ENCODE peak calls at places on chromosome 11, in six cellular contexts. P is HepG2, Y is K562, Z is GM12892, T is H1, C is GM12878. J is an unnamed sample.

GRCh38 chr11:17294033-17294432 is 17.5 kb downstream of the NUCB2 start:
- DNase-seq in Z (no peak), P (no peak), T (no peak), C (no peak), Y (no peak), J (no peak)

GRCh38 chr11:11149671-11150459 is 203.2 kb downstream of the CSNK2A3 start:
- DNase-seq in Y (no peak), T (no peak), C (no peak), P (no peak), Z (no peak), J (no peak)

GRCh38 chr11:126591966-126592489 is 236.5 kb downstream of the ST3GAL4 start:
- DNase-seq in C (no peak), Z (no peak), T (no peak), P (no peak), Y (no peak), J (no peak)

GRCh38 chr11:109405671-109406070 is 16.3 kb upstream of the C11orf87 start:
- DNase-seq in Y (no peak), C (no peak), T (no peak), Z (no peak), P (no peak), J (no peak)

GRCh38 chr11:65920035-65920802 is 993 bp downstream of the DRAP1 start:
- DNase-seq in Y (no peak), C (no peak), Z (no peak), T (no peak), P (no peak), J (no peak)

GRCh38 chr11:68051191-68052136 is 12.6 kb downstream of the TCIRG1 start:
- DNase-seq in C (no peak), P (no peak), Z (no peak), T (peak; percentile 69), Y (no peak), J (no peak)

GRCh38 chr11:47243454-47243853 is 5.2 kb downstream of the ACP2 start:
- DNase-seq in Y (no peak), T (no peak), Z (no peak), C (no peak), P (peak; percentile 59), J (no peak)

GRCh38 chr11:69234171-69234570 is 59.8 kb upstream of the MYEOV start:
- DNase-seq in Y (no peak), T (no peak), P (no peak), C (no peak), Z (no peak), J (no peak)

GRCh38 chr11:83162377-83162776 is 5.4 kb downstream of the PCF11 start:
- DNase-seq in P (no peak), Y (no peak), Z (no peak), T (no peak), C (no peak), J (no peak)

GRCh38 chr11:68009391-68010000 is 631 bp upstream of the ALDH3B1 start:
- DNase-seq in C (no peak), T (no peak), P (no peak), Y (peak; percentile 72), Z (no peak), J (no peak)

GRCh38 chr11:10441652-10442503 is 13.2 kb upstream of the AMPD3 start:
- DNase-seq in T (no peak), C (peak; percentile 82), Z (no peak), P (no peak), Y (no peak), J (peak; percentile 44)

GRCh38 chr11:57499413-57499982 is 16.0 kb downstream of the SLC43A1 start:
- DNase-seq in T (peak; percentile 98), C (no peak), P (peak; percentile 84), Z (peak; percentile 82), Y (peak; percentile 96), J (peak; percentile 98)

GRCh38 chr11:66365711-66366619 is 5.6 kb downstream of the SLC29A2 start:
- DNase-seq in P (no peak), Y (no peak), T (no peak), Z (peak; percentile 4), C (no peak), J (no peak)

GRCh38 chr11:69397732-69398131 is 83.7 kb upstream of the LINC01488 start:
- DNase-seq in Y (no peak), Z (no peak), T (no peak), C (no peak), P (no peak), J (no peak)

GRCh38 chr11:45857834-45858492 is 10.7 kb downstream of the CRY2 start:
- DNase-seq in P (no peak), C (no peak), Z (no peak), T (no peak), Y (no peak), J (no peak)

GRCh38 chr11:79139900-79140299 is 300.9 kb downstream of the TENM4 start:
- DNase-seq in C (no peak), P (no peak), Z (no peak), Y (no peak), T (no peak), J (no peak)

GRCh38 chr11:17280494-17281127 is 4.1 kb downstream of the NUCB2 start:
- DNase-seq in C (no peak), T (no peak), P (no peak), Y (no peak), Z (no peak), J (no peak)

GRCh38 chr11:130178441-130178971 is 18.9 kb downstream of the ST14 start:
- DNase-seq in P (no peak), Y (no peak), T (no peak), Z (no peak), C (no peak), J (no peak)

GRCh38 chr11:118436639-118437045 is 350 bp downstream of the KMT2A start:
- DNase-seq in P (no peak), Y (peak; percentile 43), Z (peak; percentile 22), C (no peak), T (peak; percentile 49), J (no peak)

GRCh38 chr11:23272095-23272494 is 411.8 kb upstream of the CCDC179 start:
- DNase-seq in T (no peak), C (no peak), Y (no peak), P (no peak), Z (no peak), J (no peak)

GRCh38 chr11:66291303-66291705 is 390 bp upstream of the TMEM151A start:
- DNase-seq in T (peak; percentile 57), Y (no peak), C (no peak), Z (no peak), P (no peak), J (no peak)

GRCh38 chr11:45102810-45103621 is 43.4 kb upstream of the PRDM11 start:
- DNase-seq in P (peak; percentile 48), T (peak; percentile 77), C (peak; percentile 44), Y (peak; percentile 70), Z (peak; percentile 63), J (peak; percentile 66)

DNA sequence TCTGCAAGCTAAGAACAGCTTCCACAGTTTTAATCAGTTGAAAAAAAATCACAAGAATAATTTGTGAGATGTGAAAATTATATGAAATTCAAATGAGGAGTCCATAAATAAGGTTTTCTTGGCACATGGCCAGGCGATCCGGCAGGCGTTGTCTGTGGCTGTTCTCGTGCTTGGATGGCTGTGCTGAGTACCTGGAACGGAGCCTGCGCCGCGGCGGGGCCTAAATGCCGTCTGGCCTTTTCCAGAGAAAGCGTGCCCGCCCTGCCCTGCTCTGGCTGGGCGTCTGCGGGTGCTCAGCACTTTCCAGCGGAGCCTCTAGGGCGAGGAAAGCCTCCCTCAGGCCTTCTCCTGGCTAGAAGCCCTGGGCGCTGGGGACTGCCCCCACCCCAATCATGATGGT is 41.8 kb downstream of the OSBPL5 start:
- DNase-seq in Y (no peak), T (no peak), Z (no peak), C (no peak), P (no peak), J (no peak)
- TF ChIP-seq TAF1 in Y (no peak), T (no peak), Z (no peak), C (no peak), P (no peak), J (no peak)

DNA sequence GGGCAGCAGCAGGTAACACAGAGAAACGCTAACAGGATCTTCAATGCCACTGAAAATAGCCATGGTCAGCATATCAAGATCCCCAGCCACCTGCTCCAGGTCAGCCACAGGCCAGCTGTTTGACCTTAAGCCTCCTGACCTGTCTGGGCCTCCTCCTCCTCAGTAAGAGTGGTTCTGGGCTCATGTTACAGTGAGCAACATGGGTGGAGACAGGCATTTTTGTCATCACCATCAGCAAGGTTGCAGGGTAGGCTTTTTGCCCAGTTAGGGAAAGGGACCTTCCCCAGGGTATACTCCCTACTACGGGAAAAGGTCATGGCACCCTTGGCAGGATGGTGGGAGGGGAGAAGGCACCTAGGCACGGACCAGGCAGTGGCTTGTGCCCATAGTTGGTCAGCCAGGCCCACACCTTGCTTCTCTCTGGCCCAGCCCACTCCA is 131.8 kb upstream of the PARVA start:
- DNase-seq in C (no peak), Y (peak; percentile 68), T (no peak), P (no peak), Z (no peak), J (no peak)
- TF ChIP-seq POLR2AphosphoS5 in C (no peak), Y (peak; percentile 24), T (no peak), P (no peak), Z (no peak), J (no peak)

GRCh38 chr11:124746621-124747243 is 5.3 kb downstream of the VSIG2 start:
- DNase-seq in Z (peak; percentile 94), T (peak; percentile 88), P (peak; percentile 89), C (peak; percentile 53), Y (peak; percentile 73), J (peak; percentile 90)
- TF ChIP-seq POLR2A in Z (no peak), T (no peak), P (peak; percentile 55), C (peak; percentile 70), Y (no peak), J (no peak)

GRCh38 chr11:37505406-37505805 is 907.4 kb upstream of the RAG2 start:
- DNase-seq in P (no peak), Z (no peak), T (no peak), C (no peak), Y (no peak), J (no peak)

GRCh38 chr11:37504066-37504611 is 906.1 kb upstream of the RAG2 start:
- DNase-seq in Z (peak; percentile 2), P (no peak), Y (no peak), C (peak; percentile 78), T (no peak), J (peak; percentile 2)

GRCh38 chr11:37503411-37504065 is 905.5 kb upstream of the RAG2 start:
- DNase-seq in Z (no peak), C (no peak), P (no peak), T (no peak), Y (no peak), J (no peak)

GRCh38 chr11:37506516-37506915 is 908.5 kb upstream of the RAG2 start:
- DNase-seq in P (no peak), C (no peak), T (no peak), Y (no peak), Z (no peak), J (no peak)

GRCh38 chr11:37504925-37505324 is 906.9 kb upstream of the RAG2 start:
- DNase-seq in P (no peak), Z (no peak), Y (no peak), T (no peak), C (no peak), J (no peak)
- TF ChIP-seq TAF1 in P (no peak), Z (no peak), Y (no peak), T (no peak), C (no peak), J (no peak)

GRCh38 chr11:61972796-61973602 is 5.6 kb upstream of the FTH1 start:
- DNase-seq in C (no peak), Z (no peak), P (peak; percentile 95), Y (no peak), T (no peak), J (no peak)
- TF ChIP-seq POLR2AphosphoS5 in C (no peak), Z (no peak), P (no peak), Y (no peak), T (no peak), J (no peak)

J was measured in GM12891.